ENCODE peak calls at places on chromosomes 7 and 10, in four cellular contexts. E, T, S and I are unnamed samples.
A peak's percentile ranks its signal among the peaks of the same experiment; 100 is the strongest.

GRCh38 chr7:42151309-42151708 is 85.7 kb downstream of the GLI3 start:
- DNase-seq in E (peak; percentile 32), T (no peak), S (no peak), I (no peak)

GRCh38 chr7:152313217-152313616 is 122.6 kb downstream of the KMT2C start:
- DNase-seq in E (no peak), T (no peak), S (no peak), I (no peak)

GRCh38 chr7:22860784-22861482 is 38.3 kb upstream of the TOMM7 start:
- DNase-seq in E (no peak), T (no peak), S (no peak), I (no peak)

GRCh38 chr7:99392659-99393362 is 15.6 kb downstream of the PDAP1 start:
- DNase-seq in E (peak; percentile 71), T (no peak), S (no peak), I (no peak)

GRCh38 chr7:121505021-121505420 is 108.9 kb upstream of the FAM3C start:
- DNase-seq in E (no peak), T (no peak), S (no peak), I (no peak)

GRCh38 chr10:7233259-7233991 is 177.4 kb downstream of the SFMBT2 start:
- DNase-seq in E (peak; percentile 92), T (no peak), S (no peak), I (no peak)

GRCh38 chr7:5362466-5362865 is 61.2 kb downstream of the TNRC18 start:
- DNase-seq in E (no peak), T (no peak), S (no peak), I (no peak)

GRCh38 chr10:110083884-110084283 is 76.1 kb downstream of the ADD3 start:
- DNase-seq in E (no peak), T (no peak), S (no peak), I (no peak)

GRCh38 chr7:112450807-112451661 is 774 bp downstream of the IFRD1 start:
- DNase-seq in E (peak; percentile 96), T (peak; percentile 96), S (peak; percentile 73), I (peak; percentile 99)
- TF ChIP-seq POLR2AphosphoS5 in E (peak; percentile 58), T (no peak), S (no peak), I (peak; percentile 4)

GRCh38 chr10:88881922-88882645 is 2.0 kb downstream of the STAMBPL1 start:
- DNase-seq in E (no peak), T (peak; percentile 53), S (no peak), I (no peak)

GRCh38 chr10:88881335-88881734 is 1.3 kb downstream of the STAMBPL1 start:
- DNase-seq in E (no peak), T (peak; percentile 43), S (no peak), I (no peak)

GRCh38 chr10:88883443-88883799 is 3.4 kb downstream of the STAMBPL1 start:
- DNase-seq in E (no peak), T (no peak), S (no peak), I (no peak)

GRCh38 chr10:88879754-88880286 is at the start of gene STAMBPL1:
- DNase-seq in E (peak; percentile 20), T (peak; percentile 25), S (no peak), I (no peak)

DNA sequence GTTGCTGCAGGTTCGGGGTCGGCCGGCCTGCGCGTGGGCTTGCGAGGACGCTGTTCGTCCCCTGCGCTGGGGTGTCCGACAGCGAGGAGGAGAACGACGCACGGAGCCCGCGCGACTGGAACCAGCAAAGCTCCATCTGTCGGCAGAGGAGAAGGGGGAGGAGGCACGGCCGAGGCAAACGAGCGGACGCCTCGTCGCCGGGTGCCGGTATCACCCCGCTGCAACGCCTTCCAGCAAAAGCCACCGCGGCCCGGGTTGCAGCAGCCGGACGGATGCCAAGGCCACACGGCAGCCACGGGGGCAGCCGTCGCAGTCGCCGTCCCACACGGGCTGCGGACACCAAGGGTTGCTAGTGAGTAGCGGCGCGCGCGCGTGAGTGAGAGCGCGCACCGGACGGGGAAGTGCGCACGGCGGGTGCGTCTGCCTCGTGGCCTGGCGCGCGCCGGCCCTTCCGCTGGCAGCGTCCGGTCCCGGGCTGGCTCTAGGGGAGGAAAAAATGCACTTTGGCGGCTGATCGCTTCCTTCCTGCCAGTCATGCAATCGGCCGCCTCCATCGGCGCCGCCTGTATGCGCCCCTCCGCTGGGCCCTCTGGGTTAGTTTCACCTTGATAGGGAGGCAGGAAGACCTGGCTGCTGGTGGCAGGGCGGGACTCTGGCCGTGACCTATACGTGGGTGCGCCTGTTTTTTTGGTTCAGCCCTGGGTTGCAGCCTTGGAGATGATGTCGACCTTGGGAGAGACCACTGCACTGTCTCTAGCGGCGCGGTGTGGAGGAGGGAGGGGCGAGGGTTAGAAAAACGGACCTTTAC is 446 bp downstream of the STAMBPL1 start:
- DNase-seq in E (peak; percentile 47), T (peak; percentile 58), S (peak; percentile 57), I (no peak)
- TF ChIP-seq POLR2AphosphoS5 in E (peak; percentile 87), T (peak; percentile 64), S (peak; percentile 90), I (peak; percentile 87)

GRCh38 chr7:103348452-103348851 is 1.0 kb downstream of the PSMC2 start:
- DNase-seq in E (no peak), T (no peak), S (no peak), I (no peak)
- TF ChIP-seq POLR2AphosphoS5 in E (no peak), T (no peak), S (no peak), I (no peak)

DNA sequence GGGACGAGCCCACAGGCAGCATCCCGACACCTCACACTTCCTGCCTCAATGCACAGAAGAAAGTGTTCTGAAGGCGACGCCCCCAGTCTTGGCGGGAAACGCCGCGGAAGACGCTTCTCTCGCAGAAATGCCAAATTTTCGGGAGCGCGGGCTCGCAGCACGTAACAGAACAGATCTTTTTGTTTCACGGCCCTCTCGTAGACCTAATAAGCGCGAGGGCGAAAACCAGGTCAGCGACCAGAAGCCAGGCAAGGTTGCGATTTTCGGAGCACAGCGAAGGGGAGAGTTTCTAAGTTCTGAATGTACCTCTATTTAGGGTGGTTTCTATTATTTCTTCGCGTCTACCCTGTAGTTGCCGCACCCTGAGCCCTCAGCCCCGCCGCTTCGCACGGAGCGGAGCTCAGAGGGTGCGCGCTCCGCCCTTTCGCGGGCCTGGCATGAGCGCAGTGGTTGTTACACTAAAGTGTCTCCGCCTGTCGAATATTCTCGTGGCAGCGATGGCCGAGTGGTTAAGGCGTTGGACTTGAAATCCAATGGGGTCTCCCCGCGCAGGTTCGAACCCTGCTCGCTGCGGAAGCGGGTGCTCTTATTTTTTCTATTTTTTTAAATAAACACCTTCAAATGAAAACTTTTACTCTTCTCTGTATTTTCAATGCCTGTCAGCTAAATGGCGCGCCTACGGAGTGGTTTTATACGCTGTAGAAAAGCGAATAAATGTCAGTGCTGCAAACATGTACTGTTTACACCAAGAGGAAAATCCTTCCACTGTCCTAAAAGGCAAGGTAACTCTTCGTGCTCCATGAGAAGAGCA is 68.2 kb upstream of the CTNNA3 start:
- DNase-seq in E (peak; percentile 95), T (peak; percentile 94), S (peak; percentile 57), I (no peak)
- TF ChIP-seq POLR2AphosphoS5 in E (peak; percentile 84), T (peak; percentile 51), S (no peak), I (peak; percentile 88)

GRCh38 chr10:119542357-119542989 is at the start of gene RGS10:
- DNase-seq in E (peak; percentile 52), T (no peak), S (peak; percentile 77), I (no peak)
- TF ChIP-seq POLR2AphosphoS5 in E (no peak), T (peak; percentile 94), S (no peak), I (peak; percentile 79)

GRCh38 chr10:101030492-101031127 is 319 bp downstream of the PDZD7 start:
- DNase-seq in E (no peak), T (no peak), S (no peak), I (no peak)
- TF ChIP-seq POLR2AphosphoS5 in E (no peak), T (no peak), S (no peak), I (no peak)

DNA sequence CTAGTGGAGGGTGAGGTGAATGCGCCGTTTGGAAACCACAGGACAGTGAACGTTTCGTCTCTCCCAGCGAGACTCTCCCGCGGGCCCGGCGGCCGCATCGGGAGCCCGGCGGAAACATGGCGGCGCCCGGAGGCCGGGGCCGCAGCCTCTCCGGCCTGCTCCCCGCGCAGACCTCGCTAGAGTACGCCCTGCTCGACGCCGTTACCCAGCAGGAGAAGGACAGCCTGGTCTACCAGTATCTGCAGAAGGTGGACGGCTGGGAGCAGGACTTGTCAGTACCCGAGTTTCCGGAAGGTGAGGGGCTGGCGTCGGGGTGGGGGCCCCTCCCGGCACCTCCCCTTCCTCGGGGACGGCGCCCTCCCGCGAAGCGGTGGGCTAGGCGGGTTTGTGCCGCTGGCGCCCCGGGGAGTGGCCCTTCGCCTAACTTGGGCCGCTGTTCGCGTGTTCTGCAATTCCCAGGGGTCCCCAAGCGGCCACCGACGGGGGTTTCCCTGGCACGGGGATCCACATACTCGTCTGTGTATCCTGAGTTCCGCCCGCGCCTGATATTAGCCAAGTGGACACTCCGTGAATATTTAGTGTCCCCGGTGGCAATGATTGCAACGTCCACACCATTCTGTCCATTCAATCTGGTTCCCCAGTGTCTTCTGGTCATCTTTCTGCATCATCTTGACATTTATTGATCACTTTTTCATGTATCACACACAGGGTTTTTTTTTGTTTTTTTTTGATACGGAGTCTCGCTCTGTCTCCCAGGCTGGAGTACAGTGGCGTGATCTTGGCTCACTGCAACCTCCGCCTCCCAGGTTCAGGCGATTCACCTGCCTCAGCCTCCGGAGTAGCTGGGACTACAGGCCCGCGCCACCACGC is 531 bp downstream of the NHLRC2 start:
- DNase-seq in E (peak; percentile 26), T (no peak), S (peak; percentile 38), I (no peak)
- TF ChIP-seq POLR2AphosphoS5 in E (no peak), T (peak; percentile 76), S (peak; percentile 82), I (no peak)